ENCODE peak calls at places on chromosomes 6 and 20, in four cellular contexts. One of them, this sample, is unnamed.
A peak's percentile ranks its signal among the peaks of the same experiment; 100 is the strongest.

GRCh38 chr6:168678588-168678987 is 237.6 kb downstream of the SMOC2 start:
- DNase-seq in stromal cell of bone marrow: no peak
- DNase-seq in naive thymus-derived CD4-positive, alpha-beta T cell: no peak
- DNase-seq in stimulated activated CD8-positive, alpha-beta memory T cell treated with anti-CD3 and anti-CD28 coated beads, Interleukin-4, amount 100 ng/mL, for 24 hours: no peak
- DNase-seq in this sample: no peak

GRCh38 chr6:154458565-154459475 is 51.7 kb downstream of the CNKSR3 start:
- DNase-seq in stimulated activated CD8-positive, alpha-beta memory T cell treated with anti-CD3 and anti-CD28 coated beads, Interleukin-4, amount 100 ng/mL, for 24 hours: no peak
- DNase-seq in stromal cell of bone marrow: no peak
- DNase-seq in naive thymus-derived CD4-positive, alpha-beta T cell: no peak
- DNase-seq in this sample: no peak

GRCh38 chr6:146881228-146882181 is 282.7 kb downstream of the ADGB start:
- DNase-seq in stimulated activated CD8-positive, alpha-beta memory T cell treated with anti-CD3 and anti-CD28 coated beads, Interleukin-4, amount 100 ng/mL, for 24 hours: no peak
- DNase-seq in stromal cell of bone marrow: no peak
- DNase-seq in naive thymus-derived CD4-positive, alpha-beta T cell: no peak
- DNase-seq in this sample: no peak

GRCh38 chr6:105567140-105567539 is 164.3 kb upstream of the PREP start:
- DNase-seq in naive thymus-derived CD4-positive, alpha-beta T cell: no peak
- DNase-seq in stromal cell of bone marrow: no peak
- DNase-seq in stimulated activated CD8-positive, alpha-beta memory T cell treated with anti-CD3 and anti-CD28 coated beads, Interleukin-4, amount 100 ng/mL, for 24 hours: no peak
- DNase-seq in this sample: no peak

GRCh38 chr20:38267251-38267650 is 6.7 kb upstream of the KIAA1755 start:
- DNase-seq in stromal cell of bone marrow: no peak
- DNase-seq in naive thymus-derived CD4-positive, alpha-beta T cell: no peak
- DNase-seq in stimulated activated CD8-positive, alpha-beta memory T cell treated with anti-CD3 and anti-CD28 coated beads, Interleukin-4, amount 100 ng/mL, for 24 hours: no peak
- DNase-seq in this sample: no peak

GRCh38 chr6:97705568-97705967 is 422.6 kb upstream of the MMS22L start:
- DNase-seq in naive thymus-derived CD4-positive, alpha-beta T cell: no peak
- DNase-seq in stromal cell of bone marrow: no peak
- DNase-seq in stimulated activated CD8-positive, alpha-beta memory T cell treated with anti-CD3 and anti-CD28 coated beads, Interleukin-4, amount 100 ng/mL, for 24 hours: no peak
- DNase-seq in this sample: no peak

GRCh38 chr6:134752445-134752844 is 197.5 kb downstream of the ALDH8A1 start:
- DNase-seq in stromal cell of bone marrow: no peak
- DNase-seq in naive thymus-derived CD4-positive, alpha-beta T cell: no peak
- DNase-seq in stimulated activated CD8-positive, alpha-beta memory T cell treated with anti-CD3 and anti-CD28 coated beads, Interleukin-4, amount 100 ng/mL, for 24 hours: no peak
- DNase-seq in this sample: no peak

GRCh38 chr6:162962093-162962492 is 234.3 kb downstream of the PACRG start:
- DNase-seq in naive thymus-derived CD4-positive, alpha-beta T cell: no peak
- DNase-seq in stimulated activated CD8-positive, alpha-beta memory T cell treated with anti-CD3 and anti-CD28 coated beads, Interleukin-4, amount 100 ng/mL, for 24 hours: no peak
- DNase-seq in stromal cell of bone marrow: no peak
- DNase-seq in this sample: no peak

GRCh38 chr6:9646346-9647042 is 768.4 kb downstream of the TFAP2A start:
- DNase-seq in naive thymus-derived CD4-positive, alpha-beta T cell: no peak
- DNase-seq in stromal cell of bone marrow: peak; percentile 11
- DNase-seq in stimulated activated CD8-positive, alpha-beta memory T cell treated with anti-CD3 and anti-CD28 coated beads, Interleukin-4, amount 100 ng/mL, for 24 hours: no peak
- DNase-seq in this sample: no peak

GRCh38 chr6:113856571-113857564 is at the start of gene MARCKS:
- DNase-seq in stimulated activated CD8-positive, alpha-beta memory T cell treated with anti-CD3 and anti-CD28 coated beads, Interleukin-4, amount 100 ng/mL, for 24 hours: no peak
- DNase-seq in naive thymus-derived CD4-positive, alpha-beta T cell: peak; percentile 18
- DNase-seq in stromal cell of bone marrow: peak; percentile 85
- DNase-seq in this sample: no peak

GRCh38 chr6:136920858-136921520 is 1.1 kb upstream of the SLC35D3 start:
- DNase-seq in stimulated activated CD8-positive, alpha-beta memory T cell treated with anti-CD3 and anti-CD28 coated beads, Interleukin-4, amount 100 ng/mL, for 24 hours: no peak
- DNase-seq in naive thymus-derived CD4-positive, alpha-beta T cell: no peak
- DNase-seq in stromal cell of bone marrow: no peak
- DNase-seq in this sample: no peak

GRCh38 chr6:166757226-166758135 is 130.4 kb upstream of the RPS6KA2 start:
- DNase-seq in stromal cell of bone marrow: peak; percentile 25
- DNase-seq in stimulated activated CD8-positive, alpha-beta memory T cell treated with anti-CD3 and anti-CD28 coated beads, Interleukin-4, amount 100 ng/mL, for 24 hours: no peak
- DNase-seq in naive thymus-derived CD4-positive, alpha-beta T cell: peak; percentile 11
- DNase-seq in this sample: peak; percentile 24

This sample was measured in DND-41.